ENCODE peak calls at places on chromosomes 4 and X, in ten cellular contexts. M is stomach; A is T-cell; P is suprapubic skin; H is Ammon's horn; V is NCI-H510A treated with DMSO at 0.1 percent for 48 hours; J is stimulated activated CD8-positive, alpha-beta memory T cell treated with anti-CD3 and anti-CD28 coated beads, Interleukin-7, amount 100 ng/mL, for 1 hour; K is H9; C is fibroblast of lung; O is LHCN-M2. G is an unnamed sample.

GRCh38 chr4:1192091-1192492 is 19.7 kb upstream of the SPON2 start:
- DNase-seq in J (no peak), C (peak; percentile 98), V (no peak), K (no peak), P (peak; percentile 92), A (no peak), H (peak; percentile 92), M (peak; percentile 91), O (peak; percentile 96), G (no peak)

GRCh38 chr4:15738877-15739276 is 36.0 kb downstream of the BST1 start:
- DNase-seq in O (no peak), J (no peak), M (no peak), H (peak; percentile 43), V (no peak), P (no peak), K (no peak), A (no peak), C (no peak), G (no peak)

GRCh38 chrX:153226344-153227190 is 47.5 kb downstream of the MAGEA1 start:
- DNase-seq in K (peak; percentile 95), A (no peak), J (no peak), P (no peak), H (no peak), M (no peak), V (no peak), C (peak; percentile 76), O (peak; percentile 26), G (no peak)

GRCh38 chr4:147633113-147633512 is 15.9 kb downstream of the TMEM184C start:
- DNase-seq in V (no peak), O (peak; percentile 74), J (no peak), A (no peak), M (no peak), P (no peak), H (no peak), K (no peak), C (peak; percentile 36), G (no peak)

GRCh38 chr4:41424541-41424940 is 113.4 kb upstream of the LIMCH1 start:
- DNase-seq in V (no peak), M (no peak), K (no peak), A (no peak), O (no peak), P (no peak), J (no peak), H (no peak), C (no peak), G (no peak)

GRCh38 chr4:10175626-10176025 is 59.0 kb upstream of the WDR1 start:
- DNase-seq in A (no peak), C (no peak), P (no peak), J (no peak), K (no peak), V (no peak), H (no peak), O (no peak), M (no peak), G (no peak)

GRCh38 chr4:139988863-139989765 is 164.9 kb downstream of the MAML3 start:
- DNase-seq in K (peak; percentile 36), V (no peak), J (no peak), A (no peak), H (peak; percentile 73), C (peak; percentile 91), M (peak; percentile 34), P (no peak), O (peak; percentile 92), G (peak; percentile 75)

GRCh38 chr4:118175506-118175905 is 141.2 kb downstream of the NDST3 start:
- DNase-seq in J (no peak), V (no peak), H (no peak), K (no peak), M (no peak), P (no peak), A (no peak), O (no peak), C (no peak), G (no peak)

GRCh38 chr4:4328840-4329239 is 38.8 kb downstream of the ZBTB49 start:
- DNase-seq in C (no peak), O (no peak), V (no peak), M (no peak), J (no peak), A (no peak), P (peak; percentile 26), K (no peak), H (no peak), G (peak; percentile 17)

GRCh38 chrX:30804462-30804861 is 84.6 kb downstream of the TAB3 start:
- DNase-seq in A (no peak), K (no peak), H (no peak), P (no peak), C (no peak), J (no peak), M (no peak), V (no peak), O (no peak), G (no peak)

G was measured in activated effector memory CD4-positive, alpha-beta T cell treated with anti-CD3 and anti-CD28 coated beads, Interleukin-2, amount 50 U/mL, for 16 hours.